ENCODE peak calls at places on chromosomes 3 and 15, in six cellular contexts. T is esophagus squamous epithelium, U is fibroblast of mammary gland, L is brain microvascular endothelial cell, K is HCT116, N is esophagus muscularis mucosa. Q is an unnamed sample.

GRCh38 chr3:57434041-57434440 is 110.1 kb downstream of the DNAH12 start:
- DNase-seq in T (no peak), U (peak), L (peak), K (peak), N (no peak), Q (no peak)

GRCh38 chr15:88834211-88834812 is 31.1 kb downstream of the ACAN start:
- DNase-seq in T (no peak), U (peak), L (peak), K (peak), N (no peak), Q (no peak)

GRCh38 chr3:32399030-32399620 is 7.5 kb downstream of the CMTM7 start:
- DNase-seq in T (no peak), U (peak), L (no peak), K (no peak), N (no peak), Q (no peak)

GRCh38 chr15:93974804-93975481 is 256.4 kb upstream of the MCTP2 start:
- DNase-seq in T (no peak), U (peak), L (peak), K (peak), N (no peak), Q (no peak)

GRCh38 chr3:131020122-131020693 is 6.4 kb downstream of the ASTE1 start:
- DNase-seq in T (no peak), U (no peak), L (no peak), K (no peak), N (no peak), Q (no peak)

GRCh38 chr15:43872416-43873020 is 45.7 kb downstream of the WDR76 start:
- DNase-seq in T (no peak), U (peak), L (peak), K (peak), N (no peak), Q (no peak)

GRCh38 chr3:84946240-84946639 is 12.5 kb upstream of the CADM2 start:
- DNase-seq in T (no peak), U (no peak), L (no peak), K (no peak), N (no peak), Q (no peak)

GRCh38 chr15:85276508-85276907 is 103.9 kb upstream of the AKAP13 start:
- DNase-seq in T (no peak), U (no peak), L (no peak), K (no peak), N (no peak), Q (no peak)

GRCh38 chr3:31402118-31402517 is 130.6 kb upstream of the STT3B start:
- DNase-seq in T (no peak), U (peak), L (no peak), K (no peak), N (no peak), Q (no peak)

GRCh38 chr3:143445118-143445517 is 325.5 kb downstream of the CHST2 start:
- DNase-seq in T (no peak), U (peak), L (peak), K (no peak), N (no peak), Q (no peak)

GRCh38 chr3:109882144-109882543 is 544.8 kb upstream of the DPPA4 start:
- DNase-seq in T (no peak), U (no peak), L (no peak), K (no peak), N (no peak), Q (no peak)

GRCh38 chr3:164515256-164515655 is 563.0 kb downstream of the SI start:
- DNase-seq in T (no peak), U (no peak), L (no peak), K (no peak), N (no peak), Q (no peak)

GRCh38 chr3:143576568-143577270 is 271.5 kb downstream of the SLC9A9 start:
- DNase-seq in T (no peak), U (no peak), L (no peak), K (no peak), N (no peak), Q (no peak)

GRCh38 chr15:68252925-68253534 is 23.5 kb upstream of the CLN6 start:
- DNase-seq in T (no peak), U (peak), L (peak), K (peak), N (no peak), Q (no peak)

GRCh38 chr15:70034141-70034540 is 63.6 kb downstream of the TLE3 start:
- DNase-seq in T (no peak), U (no peak), L (no peak), K (no peak), N (no peak), Q (no peak)

GRCh38 chr15:65411470-65412071 is 11.2 kb downstream of the IGDCC4 start:
- DNase-seq in T (no peak), U (peak), L (no peak), K (no peak), N (no peak), Q (no peak)

GRCh38 chr3:11195721-11196332 is 41.5 kb downstream of the HRH1 start:
- DNase-seq in T (no peak), U (peak), L (peak), K (no peak), N (no peak), Q (no peak)

GRCh38 chr3:141237701-141238521 is 6.3 kb downstream of the PXYLP1 start:
- DNase-seq in T (no peak), U (no peak), L (no peak), K (no peak), N (peak), Q (no peak)

GRCh38 chr15:90660195-90660995 is 56.8 kb upstream of the BLM start:
- DNase-seq in T (peak), U (peak), L (peak), K (no peak), N (no peak), Q (peak)

GRCh38 chr15:94262201-94262600 is 30.8 kb downstream of the MCTP2 start:
- DNase-seq in T (no peak), U (peak), L (no peak), K (no peak), N (no peak), Q (no peak)

GRCh38 chr15:79978694-79979519 is 7.9 kb upstream of the BCL2A1 start:
- DNase-seq in T (no peak), U (peak), L (peak), K (no peak), N (no peak), Q (no peak)

GRCh38 chr3:158165730-158166129 is 55.8 kb downstream of the RSRC1 start:
- DNase-seq in T (no peak), U (peak), L (no peak), K (no peak), N (no peak), Q (no peak)

GRCh38 chr3:76500746-76501275 is 539.1 kb upstream of the ROBO2 start:
- DNase-seq in T (no peak), U (no peak), L (peak), K (no peak), N (no peak), Q (no peak)

GRCh38 chr3:71269896-71270295 is 313.6 kb downstream of the FOXP1 start:
- DNase-seq in T (no peak), U (no peak), L (no peak), K (no peak), N (no peak), Q (no peak)
- H3K4me3 ChIP-seq in T (no peak), U (no peak), L (no peak), K (no peak), N (peak), Q (no peak)

DNA sequence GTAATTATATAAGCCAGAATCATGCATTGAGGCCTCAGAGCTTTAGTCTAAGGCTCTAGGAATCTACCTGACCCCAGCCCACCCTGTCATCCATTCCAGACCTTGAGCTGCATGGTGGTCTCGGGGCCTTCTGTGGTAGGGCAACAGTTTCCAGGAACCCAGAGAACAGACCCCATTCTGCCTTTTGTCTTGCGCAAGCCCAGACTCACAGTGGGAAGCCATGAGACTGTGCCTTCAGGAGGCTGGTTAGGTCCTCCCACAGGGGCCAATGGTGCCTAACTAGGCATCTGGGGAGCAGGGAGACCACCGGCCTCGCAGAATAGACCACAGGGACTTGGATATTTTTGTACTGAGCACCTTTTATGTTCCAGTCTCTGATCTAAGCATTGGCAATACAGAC is 40.2 kb downstream of the MCF2L2 start:
- DNase-seq in T (no peak), U (no peak), L (no peak), K (no peak), N (no peak), Q (no peak)
- H3K4me3 ChIP-seq in T (no peak), U (no peak), L (no peak), K (no peak), N (no peak), Q (no peak)

GRCh38 chr3:173745952-173746682 is 348.6 kb downstream of the NLGN1 start:
- DNase-seq in T (no peak), U (peak), L (peak), K (no peak), N (no peak), Q (no peak)

GRCh38 chr3:173742491-173742890 is 344.9 kb downstream of the NLGN1 start:
- DNase-seq in T (no peak), U (no peak), L (no peak), K (no peak), N (no peak), Q (no peak)

GRCh38 chr3:173744479-173744878 is 346.9 kb downstream of the NLGN1 start:
- DNase-seq in T (no peak), U (no peak), L (no peak), K (no peak), N (no peak), Q (no peak)

GRCh38 chr3:173743512-173743911 is 346.0 kb downstream of the NLGN1 start:
- DNase-seq in T (no peak), U (no peak), L (no peak), K (no peak), N (no peak), Q (no peak)

DNA sequence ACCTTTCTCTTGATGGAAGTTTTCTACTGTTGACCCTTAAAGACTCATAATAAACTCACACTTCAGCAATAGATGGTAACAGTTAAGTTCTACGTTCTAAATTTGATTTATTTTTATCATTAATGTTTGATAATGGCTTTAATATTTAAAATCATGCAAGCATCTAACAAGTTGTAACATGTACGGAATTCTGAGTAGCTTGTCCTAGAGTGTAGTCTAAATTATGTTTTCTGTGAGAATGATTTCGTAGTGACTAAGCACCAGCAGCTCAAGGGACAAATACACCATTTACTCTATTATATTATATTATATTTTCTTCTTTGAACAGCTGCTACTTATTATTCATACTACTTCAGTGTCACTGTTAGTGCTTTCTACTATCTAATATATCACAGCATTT is 345.6 kb downstream of the NLGN1 start:
- DNase-seq in T (no peak), U (peak), L (no peak), K (no peak), N (no peak), Q (no peak)
- H3K4me3 ChIP-seq in T (no peak), U (no peak), L (no peak), K (no peak), N (peak), Q (no peak)

GRCh38 chr15:71116366-71116765 is 1.1 kb downstream of the THSD4 start:
- DNase-seq in T (no peak), U (no peak), L (peak), K (no peak), N (no peak), Q (no peak)
- H3K4me3 ChIP-seq in T (peak), U (peak), L (peak), K (peak), N (peak), Q (peak)

DNA sequence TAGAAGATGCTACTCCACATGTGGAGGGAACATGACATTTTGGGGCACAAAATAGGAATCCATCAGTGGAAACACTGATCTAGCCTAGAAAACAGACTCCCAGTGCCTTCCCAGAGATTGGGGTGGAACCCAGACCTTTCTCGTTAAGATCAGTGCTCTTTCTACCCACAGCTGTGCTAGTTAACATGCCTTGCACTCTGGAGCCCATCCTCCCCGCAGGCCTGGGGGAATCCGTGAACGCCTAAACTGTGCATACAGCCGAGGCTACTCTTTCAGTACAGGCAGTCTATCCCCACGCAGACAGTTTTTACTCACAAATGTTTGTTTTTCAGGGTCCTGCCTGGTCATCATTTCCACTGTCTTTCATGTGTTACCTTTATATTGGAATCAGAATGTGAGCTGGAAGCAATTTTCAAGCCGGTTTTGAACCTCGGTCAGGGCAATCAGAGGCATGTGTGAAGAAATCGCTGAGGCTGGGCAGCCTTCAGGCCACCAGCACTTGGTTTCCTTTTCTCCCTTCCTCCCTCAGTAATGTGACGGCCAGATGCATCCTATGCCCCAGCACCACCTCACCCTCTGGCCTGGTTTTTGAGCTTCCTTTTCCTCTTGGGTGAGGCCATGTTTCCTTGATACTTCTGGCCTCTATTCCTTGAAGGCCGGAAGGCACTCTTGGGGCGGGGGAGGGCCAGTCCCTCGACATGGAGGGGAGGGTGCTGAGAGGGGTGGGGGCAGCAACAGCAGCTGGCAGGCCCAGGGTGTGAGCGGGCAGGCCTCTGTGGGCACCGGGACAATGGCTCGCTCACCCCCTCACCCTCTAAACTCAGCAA is 123.6 kb upstream of the GALNT15 start:
- DNase-seq in T (no peak), U (no peak), L (no peak), K (no peak), N (no peak), Q (no peak)
- H3K4me3 ChIP-seq in T (no peak), U (no peak), L (no peak), K (no peak), N (peak), Q (no peak)

Q was measured in right lobe of liver.